ENCODE peak calls at places on chromosomes 16 and 17, in four cellular contexts. I, K, Q and X are unnamed samples.

GRCh38 chr17:16418684-16419066 is 3.3 kb downstream of the TRPV2 start:
- DNase-seq in I (no peak), Q (no peak), K (no peak), X (no peak)

GRCh38 chr16:74456290-74456625 is 35.0 kb upstream of the CLEC18B start:
- DNase-seq in K (no peak), Q (no peak), I (no peak), X (no peak)

GRCh38 chr17:75979705-75980187 is 706 bp downstream of the TEN1 start:
- DNase-seq in Q (no peak), I (no peak), K (no peak), X (no peak)

GRCh38 chr17:73043686-73044581 is 48.6 kb downstream of the SLC39A11 start:
- DNase-seq in I (peak; percentile 24), K (no peak), Q (no peak), X (no peak)

GRCh38 chr16:11139624-11140375 is 116.2 kb downstream of the SOCS1 start:
- DNase-seq in I (no peak), K (peak; percentile 20), Q (no peak), X (no peak)

GRCh38 chr17:22373911-22374310 is 681.6 kb downstream of the KCNJ18 start:
- DNase-seq in Q (no peak), I (no peak), K (no peak), X (no peak)

GRCh38 chr17:50147841-50148225 is 2.6 kb downstream of the PPP1R9B start:
- DNase-seq in Q (no peak), I (no peak), K (no peak), X (no peak)

GRCh38 chr17:63704259-63704576 is 4.3 kb upstream of the LIMD2 start:
- DNase-seq in I (no peak), Q (no peak), K (no peak), X (no peak)

GRCh38 chr16:27772093-27772820 is 222.3 kb downstream of the KATNIP start:
- DNase-seq in I (no peak), K (no peak), Q (no peak), X (no peak)

GRCh38 chr17:81254955-81255717 is 16.0 kb downstream of the NDUFAF8 start:
- DNase-seq in I (peak; percentile 88), Q (peak; percentile 91), K (no peak), X (no peak)

GRCh38 chr16:4692460-4693295 is 684 bp upstream of the NUDT16L1 start:
- DNase-seq in Q (peak; percentile 49), K (no peak), I (no peak), X (no peak)

GRCh38 chr16:27214084-27214961 is 11.0 kb downstream of the KDM8 start:
- DNase-seq in Q (no peak), K (no peak), I (no peak), X (no peak)

GRCh38 chr17:19876524-19877161 is 8.9 kb upstream of the ULK2 start:
- DNase-seq in I (no peak), Q (peak; percentile 41), K (peak; percentile 21), X (peak; percentile 13)

GRCh38 chr16:78210305-78210704 is 110.9 kb downstream of the WWOX start:
- DNase-seq in K (no peak), I (no peak), Q (no peak), X (no peak)

GRCh38 chr16:65809627-65810026 is 556.9 kb upstream of the CDH5 start:
- DNase-seq in I (no peak), Q (no peak), K (no peak), X (no peak)

GRCh38 chr16:87435399-87436224 is 43.5 kb downstream of the MAP1LC3B start:
- DNase-seq in I (no peak), Q (no peak), K (no peak), X (no peak)

GRCh38 chr17:27577124-27577761 is 53.7 kb upstream of the LGALS9 start:
- DNase-seq in Q (no peak), I (peak; percentile 67), K (no peak), X (no peak)

GRCh38 chr17:83069931-83070374 is 9.5 kb upstream of the METRNL start:
- DNase-seq in I (no peak), K (no peak), Q (no peak), X (no peak)

GRCh38 chr17:73691321-73691766 is 47.1 kb upstream of the SDK2 start:
- DNase-seq in K (no peak), I (no peak), Q (no peak), X (no peak)

GRCh38 chr17:78762007-78762406 is 20.1 kb downstream of the CYTH1 start:
- DNase-seq in Q (no peak), I (no peak), K (no peak), X (no peak)

GRCh38 chr17:74442670-74443515 is 11.0 kb downstream of the GPRC5C start:
- DNase-seq in I (peak; percentile 63), K (no peak), Q (peak; percentile 83), X (no peak)

GRCh38 chr17:42472709-42473521 is 14.2 kb downstream of the ATP6V0A1 start:
- DNase-seq in Q (peak; percentile 39), K (no peak), I (no peak), X (no peak)

GRCh38 chr16:82633964-82634600 is 7.3 kb downstream of the CDH13 start:
- DNase-seq in K (no peak), I (no peak), Q (no peak), X (no peak)

GRCh38 chr17:751269-752001 is 629 bp downstream of the GEMIN4 start:
- DNase-seq in K (no peak), Q (peak; percentile 38), I (no peak), X (peak; percentile 30)

DNA sequence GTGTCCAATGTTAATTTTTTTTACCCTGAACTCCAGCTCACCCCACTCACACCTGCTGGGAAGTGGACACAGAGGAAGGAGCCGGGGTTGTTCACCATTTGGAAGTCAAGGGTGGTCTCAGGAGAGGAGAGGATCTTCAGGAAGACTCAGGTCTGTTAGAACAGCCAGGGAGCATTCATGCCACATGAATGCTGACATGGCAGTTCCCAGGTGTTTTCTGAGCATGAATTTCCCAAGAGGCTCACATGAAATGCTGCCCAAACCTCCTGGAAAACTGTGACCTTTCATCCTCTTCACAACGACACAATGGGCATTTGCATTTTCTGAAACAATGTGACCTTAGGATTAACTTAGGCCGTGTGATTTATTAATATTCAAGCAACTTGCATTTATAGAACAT is 2409.2 kb downstream of the TP53TG3F start:
- DNase-seq in I (no peak), K (no peak), Q (no peak), X (no peak)
- H3K9me3 ChIP-seq in I (no peaks in the 10 kb centered on the region), K (peaks cover 7% of the 10 kb centered on the region), Q (no peaks in the 10 kb centered on the region), X (peaks cover 3% of the 10 kb centered on the region)

GRCh38 chr16:59887856-59888255 is 1153.7 kb upstream of the GOT2 start:
- DNase-seq in I (no peak), K (no peak), Q (no peak), X (no peak)
- H3K9me3 ChIP-seq in I (no peaks in the 10 kb centered on the region), K (peaks cover 13% of the 10 kb centered on the region), Q (peaks cover 3% of the 10 kb centered on the region), X (peaks cover 3% of the 10 kb centered on the region)

GRCh38 chr16:35562919-35563318 is 2103.5 kb downstream of the TP53TG3F start:
- DNase-seq in I (no peak), K (no peak), Q (no peak), X (no peak)

GRCh38 chr16:35564148-35564547 is 2104.7 kb downstream of the TP53TG3F start:
- DNase-seq in Q (no peak), I (no peak), K (no peak), X (no peak)

GRCh38 chr16:35562471-35562870 is 2103.1 kb downstream of the TP53TG3F start:
- DNase-seq in Q (no peak), I (no peak), K (no peak), X (no peak)

GRCh38 chr16:35564889-35565288 is 2105.5 kb downstream of the TP53TG3F start:
- DNase-seq in Q (no peak), I (no peak), K (no peak), X (no peak)

DNA sequence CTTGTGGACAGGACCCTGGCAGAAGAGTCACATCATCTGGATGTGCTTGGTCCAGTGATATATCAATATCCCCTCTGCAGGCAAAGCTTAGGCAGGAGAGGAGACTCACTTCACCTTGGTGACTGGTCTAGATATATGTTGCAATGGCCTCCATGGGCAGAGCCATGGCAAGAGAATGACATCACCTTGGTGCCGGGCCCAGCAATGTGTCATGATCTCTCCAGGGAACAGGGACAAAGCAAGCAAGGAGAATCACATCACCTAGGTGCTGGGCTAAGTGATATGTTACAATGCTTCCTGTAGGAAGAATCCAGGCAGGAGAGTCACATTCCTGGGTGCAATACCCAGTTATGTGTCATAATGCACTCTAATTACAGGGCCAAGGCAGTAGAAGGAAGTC is 2106.2 kb downstream of the TP53TG3F start:
- DNase-seq in I (no peak), Q (no peak), K (no peak), X (no peak)
- H3K9me3 ChIP-seq in I (peaks cover 10% of the 10 kb centered on the region), Q (peaks cover 8% of the 10 kb centered on the region), K (peaks cover 24% of the 10 kb centered on the region), X (peaks cover 4% of the 10 kb centered on the region)

GRCh38 chr17:68459030-68459376 is 1.7 kb upstream of the WIPI1 start:
- DNase-seq in I (no peak), K (no peak), Q (no peak), X (no peak)

GRCh38 chr17:68461589-68461988 is 4.3 kb upstream of the WIPI1 start:
- DNase-seq in I (peak; percentile 59), Q (no peak), K (no peak), X (no peak)

GRCh38 chr17:68461122-68461539 is 3.8 kb upstream of the WIPI1 start:
- DNase-seq in Q (no peak), K (no peak), I (no peak), X (no peak)

GRCh38 chr17:68460715-68461114 is 3.4 kb upstream of the WIPI1 start:
- DNase-seq in K (peak; percentile 71), Q (no peak), I (no peak), X (no peak)

DNA sequence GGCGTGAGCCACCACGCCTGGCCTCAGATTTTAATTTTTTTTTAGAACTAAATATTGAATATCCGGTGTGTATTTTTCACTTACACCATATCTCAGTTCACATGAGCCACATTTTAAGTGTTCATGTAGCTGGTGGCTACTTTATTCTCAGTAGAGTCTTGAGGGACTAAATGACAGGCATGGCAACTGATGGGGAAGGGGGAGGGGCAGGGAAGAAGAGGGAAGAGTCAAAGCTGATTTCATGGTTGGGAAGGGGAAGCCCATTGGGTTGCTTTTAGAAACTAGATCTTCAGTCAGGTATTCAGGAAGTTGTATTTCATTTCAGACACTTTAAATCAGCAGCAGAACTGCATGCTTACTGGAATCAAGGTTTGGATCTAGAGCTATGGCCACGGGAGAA is 2.8 kb upstream of the WIPI1 start:
- DNase-seq in I (no peak), K (no peak), Q (no peak), X (no peak)
- H3K9me3 ChIP-seq in I (no peaks in the 10 kb centered on the region), K (no peaks in the 10 kb centered on the region), Q (no peaks in the 10 kb centered on the region), X (no peaks in the 10 kb centered on the region)

GRCh38 chr16:68564367-68564985 is 25.4 kb downstream of the ZFP90 start:
- DNase-seq in Q (no peak), I (no peak), K (no peak), X (no peak)
- H3K9me3 ChIP-seq in Q (peaks cover 37% of the 10 kb centered on the region), I (peaks cover 36% of the 10 kb centered on the region), K (peaks cover 98% of the 10 kb centered on the region), X (peaks cover 46% of the 10 kb centered on the region)

DNA sequence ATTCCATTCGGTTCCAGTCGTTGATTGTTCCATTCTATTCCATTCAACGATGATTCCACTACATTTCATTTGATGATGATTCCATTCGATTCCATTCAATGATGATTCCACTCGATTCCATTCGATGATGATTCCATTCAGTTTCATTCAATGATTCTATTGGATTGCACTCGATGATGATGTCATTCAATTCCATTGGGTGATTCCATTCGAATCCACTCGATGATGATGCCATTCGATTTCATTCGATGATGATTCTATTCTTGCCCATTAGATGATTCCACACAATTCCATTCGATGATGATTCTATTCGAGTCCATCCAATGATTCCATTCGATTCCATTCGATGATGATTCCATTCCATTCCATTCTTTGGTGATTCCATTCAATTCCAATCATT is 1283.7 kb downstream of the TP53TG3F start:
- DNase-seq in Q (no peak), I (no peak), K (no peak), X (no peak)
- H3K9me3 ChIP-seq in Q (peaks cover 2% of the 10 kb centered on the region), I (peaks cover 3% of the 10 kb centered on the region), K (peaks cover 20% of the 10 kb centered on the region), X (peaks cover 19% of the 10 kb centered on the region)